ENCODE peak calls at places on chromosomes 12 and 14, in nine cellular contexts. R, X, J, I, E, S, F, K and Q are unnamed samples.

GRCh38 chr12:28824193-28824846 is 324.8 kb upstream of the FAR2 start:
- DNase-seq in R (no peak), X (no peak), J (no peak), I (no peak), E (no peak), S (no peak), F (no peak), K (no peak), Q (no peak)

GRCh38 chr12:66329941-66330340 is 27.6 kb downstream of the HELB start:
- DNase-seq in R (no peak), X (peak), J (no peak), I (no peak), E (no peak), S (no peak), F (peak), K (no peak), Q (peak)

GRCh38 chr12:113162102-113163029 is 12.8 kb downstream of the CFAP73 start:
- DNase-seq in R (peak), X (peak), J (no peak), I (no peak), E (no peak), S (no peak), F (peak), K (peak), Q (peak)

GRCh38 chr14:73022051-73022450 is 4.9 kb downstream of the ZFYVE1 start:
- DNase-seq in R (no peak), X (no peak), J (no peak), I (no peak), E (no peak), S (no peak), F (no peak), K (no peak), Q (no peak)

GRCh38 chr14:89673499-89674225 is 256.6 kb upstream of the FOXN3 start:
- DNase-seq in R (no peak), X (peak), J (peak), I (no peak), E (no peak), S (no peak), F (peak), K (peak), Q (peak)

GRCh38 chr14:32047791-32048190 is 29.3 kb upstream of the ARHGAP5 start:
- DNase-seq in R (no peak), X (peak), J (no peak), I (no peak), E (no peak), S (no peak), F (peak), K (peak), Q (peak)

GRCh38 chr12:89544730-89545184 is 18.9 kb upstream of the POC1B start:
- DNase-seq in R (peak), X (peak), J (peak), I (no peak), E (no peak), S (no peak), F (peak), K (no peak), Q (peak)

GRCh38 chr12:6929806-6930452 is 2.2 kb downstream of the ATN1 start:
- DNase-seq in R (no peak), X (no peak), J (no peak), I (no peak), E (no peak), S (no peak), F (no peak), K (no peak), Q (no peak)

GRCh38 chr12:6229224-6229748 is 29.1 kb downstream of the CD9 start:
- DNase-seq in R (no peak), X (peak), J (peak), I (no peak), E (no peak), S (no peak), F (no peak), K (peak), Q (peak)

GRCh38 chr14:79278286-79278797 is 933.0 kb downstream of the DIO2 start:
- DNase-seq in R (no peak), X (no peak), J (no peak), I (no peak), E (no peak), S (no peak), F (no peak), K (peak), Q (no peak)

GRCh38 chr12:2023365-2023764 is 19.1 kb upstream of the DCP1B start:
- DNase-seq in R (peak), X (no peak), J (peak), I (no peak), E (no peak), S (no peak), F (no peak), K (no peak), Q (no peak)

GRCh38 chr12:65739606-65740005 is 84.7 kb upstream of the HMGA2 start:
- DNase-seq in R (no peak), X (no peak), J (no peak), I (no peak), E (no peak), S (no peak), F (no peak), K (no peak), Q (no peak)

GRCh38 chr12:116066381-116067230 is 210.9 kb downstream of the MED13L start:
- DNase-seq in R (peak), X (peak), J (peak), I (peak), E (peak), S (no peak), F (no peak), K (peak), Q (peak)

GRCh38 chr12:71456316-71456715 is 16.7 kb downstream of the LGR5 start:
- DNase-seq in R (no peak), X (no peak), J (no peak), I (no peak), E (no peak), S (no peak), F (no peak), K (no peak), Q (no peak)

GRCh38 chr12:50401383-50402155 is 884 bp downstream of the LARP4 start:
- DNase-seq in R (peak), X (peak), J (peak), I (no peak), E (no peak), S (no peak), F (peak), K (peak), Q (peak)

GRCh38 chr12:14283489-14284144 is 81.9 kb upstream of the ATF7IP start:
- DNase-seq in R (peak), X (no peak), J (no peak), I (no peak), E (no peak), S (no peak), F (no peak), K (no peak), Q (no peak)

GRCh38 chr12:19530631-19531020 is 91.3 kb downstream of the AEBP2 start:
- DNase-seq in R (no peak), X (peak), J (no peak), I (no peak), E (no peak), S (no peak), F (peak), K (no peak), Q (peak)

DNA sequence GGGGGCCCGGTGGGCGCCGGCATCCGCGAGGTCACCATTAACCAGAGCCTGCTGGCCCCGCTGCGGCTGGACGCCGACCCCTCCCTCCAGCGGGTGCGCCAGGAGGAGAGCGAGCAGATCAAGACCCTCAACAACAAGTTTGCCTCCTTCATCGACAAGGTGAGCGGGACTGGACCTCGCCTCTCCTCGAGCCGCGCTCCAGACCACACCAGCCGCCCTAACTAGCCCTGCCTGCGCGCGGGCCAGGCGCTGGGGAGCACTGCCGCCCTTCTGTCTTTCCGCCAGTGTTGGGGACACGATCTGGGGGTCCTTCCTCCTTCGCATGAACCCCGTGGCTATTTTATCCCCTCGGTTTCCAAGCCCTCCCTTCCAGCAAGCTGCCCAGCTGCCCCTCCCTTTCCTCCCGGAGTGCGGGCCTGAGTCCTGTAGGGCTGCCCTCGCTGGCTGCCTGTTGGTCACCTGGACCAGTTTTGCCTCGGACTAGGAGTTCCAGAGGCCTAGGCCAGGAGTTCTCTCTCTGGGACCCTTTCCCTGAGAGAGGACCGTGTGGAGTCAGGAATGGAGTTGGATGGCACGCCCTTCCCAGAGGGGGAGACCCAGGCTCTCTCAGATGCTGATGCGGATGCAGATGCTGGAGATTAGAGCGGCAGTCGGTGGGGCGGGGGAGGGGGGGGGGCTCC is 559 bp downstream of the KRT7 start:
- DNase-seq in R (peak), X (no peak), J (no peak), I (no peak), E (no peak), S (no peak), F (no peak), K (peak), Q (no peak)
- TF ChIP-seq EZH2 in R (no peak), X (no peak), J (peak), I (no peak), E (no peak), S (peak), F (no peak), K (no peak), Q (no peak)

DNA sequence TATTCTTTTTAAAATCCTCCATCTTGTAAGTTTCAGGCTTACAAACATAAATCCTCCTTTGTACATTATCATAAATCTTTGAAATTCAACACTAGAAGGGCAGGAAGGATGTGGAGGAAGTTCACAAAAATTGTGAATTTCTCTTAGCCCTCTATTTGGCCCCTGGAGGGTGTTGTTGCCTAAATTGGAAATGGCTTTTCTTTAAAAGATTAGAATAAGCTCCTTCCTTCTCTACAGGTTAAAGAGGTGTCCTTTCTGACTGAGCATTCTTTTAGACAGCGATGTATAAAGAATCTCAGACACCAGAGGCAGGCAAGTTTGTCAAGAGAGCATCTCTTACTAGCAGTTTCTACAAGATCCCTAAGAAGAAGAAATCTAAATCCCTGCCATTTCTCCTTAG is 391.8 kb upstream of the OR4E1 start:
- DNase-seq in R (no peak), X (no peak), J (no peak), I (no peak), E (no peak), S (no peak), F (no peak), K (no peak), Q (no peak)
- TF ChIP-seq EZH2 in R (no peak), X (no peak), J (no peak), I (no peak), E (no peak), S (no peak), F (no peak), K (no peak), Q (no peak)

GRCh38 chr12:92706594-92706993 is 3.8 kb downstream of the PLEKHG7 start:
- DNase-seq in R (no peak), X (no peak), J (no peak), I (no peak), E (no peak), S (no peak), F (no peak), K (no peak), Q (no peak)
- TF ChIP-seq EZH2 in R (no peak), X (no peak), J (no peak), I (no peak), E (no peak), S (no peak), F (no peak), K (no peak), Q (no peak)

GRCh38 chr14:60652674-60653387 is 3.6 kb upstream of the SIX1 start:
- DNase-seq in R (peak), X (no peak), J (no peak), I (no peak), E (no peak), S (no peak), F (no peak), K (no peak), Q (no peak)

GRCh38 chr14:60654303-60654925 is 5.1 kb upstream of the SIX1 start:
- DNase-seq in R (no peak), X (peak), J (peak), I (no peak), E (no peak), S (no peak), F (no peak), K (peak), Q (no peak)

GRCh38 chr14:60653709-60654161 is 4.5 kb upstream of the SIX1 start:
- DNase-seq in R (peak), X (no peak), J (no peak), I (no peak), E (no peak), S (no peak), F (no peak), K (no peak), Q (no peak)

GRCh38 chr14:60651936-60652673 is 2.8 kb upstream of the SIX1 start:
- DNase-seq in R (peak), X (peak), J (peak), I (no peak), E (no peak), S (no peak), F (no peak), K (no peak), Q (peak)

GRCh38 chr14:60653388-60653690 is 4.1 kb upstream of the SIX1 start:
- DNase-seq in R (peak), X (no peak), J (no peak), I (no peak), E (no peak), S (no peak), F (no peak), K (no peak), Q (no peak)
- TF ChIP-seq EZH2 in R (peak), X (no peak), J (peak), I (no peak), E (no peak), S (peak), F (peak), K (no peak), Q (no peak)

DNA sequence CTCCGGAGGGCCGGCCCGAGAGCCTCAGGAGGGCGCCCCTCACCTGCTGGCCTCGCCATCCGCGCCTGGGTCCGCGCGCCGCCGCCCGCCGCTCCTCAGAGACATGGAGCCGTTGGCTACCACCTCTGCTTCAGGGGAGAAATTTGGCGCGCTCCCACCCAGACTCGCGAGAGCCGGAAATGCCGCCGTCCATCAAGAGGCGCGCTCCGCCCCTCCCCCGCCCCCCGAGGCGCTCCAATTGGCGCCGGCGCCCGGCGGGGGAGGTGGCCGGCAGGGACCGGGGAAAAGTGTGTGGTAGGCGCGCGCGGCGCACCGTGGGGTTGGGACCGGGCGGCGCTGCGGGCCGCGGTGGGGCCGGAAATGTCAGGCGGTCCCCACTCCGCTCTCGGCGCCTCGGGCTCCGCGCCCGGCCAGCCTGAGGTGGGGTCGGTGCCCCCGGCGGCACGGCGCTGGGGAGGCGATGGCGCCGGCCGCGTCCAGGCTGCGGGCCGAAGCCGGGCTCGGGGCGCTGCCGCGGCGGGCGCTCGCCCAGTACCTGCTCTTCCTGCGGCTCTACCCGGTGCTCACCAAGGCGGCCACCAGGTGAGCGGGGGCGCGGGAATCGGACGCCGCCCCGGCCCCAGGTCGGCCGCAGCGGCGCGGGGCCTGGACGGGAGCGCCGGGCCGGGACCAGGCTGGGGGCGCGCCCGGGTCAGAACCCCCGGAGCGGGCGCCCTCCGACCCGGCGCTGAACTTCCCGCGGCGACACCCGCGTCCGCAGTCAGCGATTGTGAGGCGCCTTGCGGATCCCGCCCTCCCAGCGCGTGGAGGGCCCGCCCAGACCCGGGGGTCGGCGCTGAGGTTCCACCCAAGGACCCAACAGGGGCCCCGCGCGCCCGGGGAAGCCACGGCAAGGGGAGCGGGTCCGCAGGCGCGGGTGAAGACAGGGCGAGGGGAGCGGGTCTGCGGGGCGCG is at the start of the genes POLE and PXMP2:
- DNase-seq in R (peak), X (peak), J (peak), I (peak), E (peak), S (peak), F (peak), K (peak), Q (peak)
- TF ChIP-seq EZH2 in R (no peak), X (no peak), J (no peak), I (no peak), E (no peak), S (no peak), F (no peak), K (no peak), Q (no peak)

DNA sequence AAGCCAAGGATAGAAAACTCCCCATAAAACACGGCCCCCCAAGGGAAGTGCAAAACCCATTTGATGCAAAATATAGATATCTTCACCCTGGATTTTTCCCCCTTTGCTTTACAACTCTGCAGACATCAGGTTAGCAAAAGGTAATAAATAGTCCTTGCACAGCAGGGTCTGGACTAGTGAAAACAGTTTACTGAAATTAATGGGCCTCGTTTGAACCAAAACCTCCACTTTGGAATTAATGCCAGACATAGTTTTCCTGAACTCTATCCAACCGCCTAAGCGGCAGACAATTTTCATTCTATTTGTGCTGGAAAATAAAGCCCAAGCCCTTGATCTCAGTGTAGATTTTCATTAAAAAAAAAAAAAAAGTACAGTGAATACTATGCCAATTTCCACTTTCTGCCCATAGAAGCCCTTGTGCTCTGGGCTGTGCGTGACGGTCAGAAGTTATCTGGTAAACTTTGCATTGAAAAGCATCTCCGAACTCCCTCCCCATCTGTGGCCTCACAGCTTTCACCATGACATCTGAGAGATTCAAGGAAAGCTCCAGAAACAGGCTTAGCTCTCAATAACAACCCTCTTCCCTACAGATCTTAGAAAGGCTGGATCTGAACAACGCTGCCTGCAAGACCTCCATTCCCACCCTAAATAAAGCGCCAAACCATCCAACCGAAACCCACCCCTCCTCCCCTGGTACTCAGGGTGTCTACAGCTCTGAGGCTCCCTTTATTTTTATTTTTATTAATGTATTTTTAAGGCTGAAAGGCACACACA is 11.0 kb upstream of the IRF2BPL start:
- DNase-seq in R (no peak), X (peak), J (peak), I (no peak), E (no peak), S (no peak), F (peak), K (no peak), Q (peak)
- TF ChIP-seq EZH2 in R (no peak), X (no peak), J (no peak), I (no peak), E (no peak), S (no peak), F (no peak), K (no peak), Q (no peak)